ENCODE peak calls at places on chromosomes 5 and 9, in six cellular contexts. R is activated CD4-positive, alpha-beta T cell treated with anti-CD3 and anti-CD28 coated beads, Interleukin-2, amount 50 U/mL, for 4 hours; O is activated T-helper 9 cell treated with anti-CD3 and anti-CD28 coated beads, Interleukin-2, amount 50 U/mL, for 16 hours; V is stimulated activated effector memory CD8-positive, alpha-beta T cell treated with anti-CD3 and anti-CD28 coated beads, Interleukin-12 subunit alpha, Interleukin-12 subunit beta, amount 100 ng/mL, for 72 hours; Q is stimulated activated CD4-positive, alpha-beta T cell treated with anti-CD3 and anti-CD28 coated beads, Interleukin-15, amount 100 ng/mL, for 24 hours; M is breast epithelium. I is an unnamed sample.
A peak's percentile ranks its signal among the peaks of the same experiment; 100 is the strongest.

GRCh38 chr9:122134822-122135528 is 24.6 kb downstream of the NDUFA8 start:
- DNase-seq in R (no peak), O (no peak), V (no peak), Q (no peak), M (no peak), I (peak; percentile 58)

GRCh38 chr9:80707120-80707519 is 982.2 kb downstream of the TLE1 start:
- DNase-seq in R (no peak), O (no peak), V (no peak), Q (no peak), M (no peak), I (peak; percentile 32)

GRCh38 chr9:69258551-69258950 is 66.5 kb upstream of the ENTREP1 start:
- DNase-seq in R (no peak), O (no peak), V (no peak), Q (no peak), M (no peak), I (no peak)

GRCh38 chr5:14534773-14535172 is 46.8 kb upstream of the OTULINL start:
- DNase-seq in R (no peak), O (no peak), V (no peak), Q (no peak), M (no peak), I (peak; percentile 11)

GRCh38 chr5:136781464-136781863 is 416.1 kb upstream of the TRPC7 start:
- DNase-seq in R (no peak), O (no peak), V (no peak), Q (no peak), M (no peak), I (peak; percentile 68)

GRCh38 chr9:108550111-108550510 is 305.7 kb downstream of the ACTL7B start:
- DNase-seq in R (no peak), O (no peak), V (no peak), Q (no peak), M (no peak), I (no peak)

GRCh38 chr9:137374131-137374845 is 48.7 kb downstream of the EXD3 start:
- DNase-seq in R (no peak), O (no peak), V (no peak), Q (no peak), M (no peak), I (no peak)

GRCh38 chr9:118570076-118570475 is 799.2 kb downstream of the BRINP1 start:
- DNase-seq in R (no peak), O (no peak), V (no peak), Q (no peak), M (no peak), I (no peak)

GRCh38 chr5:60517850-60518249 is 182.1 kb downstream of the DEPDC1B start:
- DNase-seq in R (no peak), O (no peak), V (no peak), Q (no peak), M (no peak), I (no peak)

GRCh38 chr9:5895782-5896181 is 5.1 kb downstream of the MLANA start:
- DNase-seq in R (no peak), O (no peak), V (no peak), Q (no peak), M (no peak), I (no peak)

GRCh38 chr5:128163991-128164390 is 80.4 kb downstream of the SLC12A2 start:
- DNase-seq in R (no peak), O (no peak), V (no peak), Q (no peak), M (no peak), I (peak; percentile 72)

GRCh38 chr9:92151691-92152393 is 36.6 kb upstream of the SPTLC1 start:
- DNase-seq in R (no peak), O (no peak), V (no peak), Q (no peak), M (peak; percentile 87), I (peak; percentile 83)

GRCh38 chr9:77455312-77455927 is 192.7 kb downstream of the GNA14 start:
- DNase-seq in R (peak; percentile 7), O (no peak), V (peak; percentile 28), Q (peak; percentile 62), M (no peak), I (no peak)

GRCh38 chr5:125835293-125836172 is 587.7 kb upstream of the GRAMD2B start:
- DNase-seq in R (no peak), O (no peak), V (no peak), Q (no peak), M (no peak), I (peak; percentile 66)

GRCh38 chr5:88883566-88884434 is 816 bp upstream of the MEF2C start:
- DNase-seq in R (no peak), O (no peak), V (no peak), Q (peak; percentile 26), M (no peak), I (peak; percentile 81)

GRCh38 chr9:113828211-113828610 is 47.9 kb upstream of the ZNF618 start:
- DNase-seq in R (no peak), O (no peak), V (no peak), Q (no peak), M (no peak), I (no peak)

GRCh38 chr5:10432059-10433008 is 9.3 kb upstream of the ROPN1L start:
- DNase-seq in R (no peak), O (no peak), V (no peak), Q (no peak), M (no peak), I (no peak)

GRCh38 chr5:113093561-113093960 is 117.0 kb downstream of the DCP2 start:
- DNase-seq in R (no peak), O (no peak), V (no peak), Q (no peak), M (no peak), I (no peak)

GRCh38 chr5:125657936-125658335 is 765.3 kb upstream of the GRAMD2B start:
- DNase-seq in R (no peak), O (no peak), V (no peak), Q (no peak), M (no peak), I (peak; percentile 46)

GRCh38 chr5:172107606-172108005 is 80.4 kb downstream of the STK10 start:
- DNase-seq in R (no peak), O (no peak), V (no peak), Q (no peak), M (no peak), I (peak; percentile 87)

GRCh38 chr5:97762483-97762882 is 579.4 kb upstream of the RIOK2 start:
- DNase-seq in R (no peak), O (no peak), V (no peak), Q (no peak), M (no peak), I (no peak)

GRCh38 chr5:1074816-1075554 is 36.9 kb downstream of the SLC12A7 start:
- DNase-seq in R (no peak), O (no peak), V (no peak), Q (no peak), M (no peak), I (no peak)

GRCh38 chr5:14487896-14488570 is 93.6 kb upstream of the OTULINL start:
- DNase-seq in R (no peak), O (no peak), V (no peak), Q (no peak), M (no peak), I (no peak)

GRCh38 chr9:115152281-115152680 is 34.3 kb upstream of the TNC start:
- DNase-seq in R (no peak), O (no peak), V (no peak), Q (no peak), M (no peak), I (no peak)

GRCh38 chr5:177520271-177520670 is 3.5 kb upstream of the DDX41 start:
- DNase-seq in R (no peak), O (no peak), V (no peak), Q (no peak), M (no peak), I (no peak)

GRCh38 chr5:98570010-98570409 is 203.5 kb upstream of the RGMB start:
- DNase-seq in R (no peak), O (no peak), V (no peak), Q (no peak), M (no peak), I (peak; percentile 37)

GRCh38 chr5:159324986-159325385 is 5.3 kb downstream of the IL12B start:
- DNase-seq in R (no peak), O (no peak), V (no peak), Q (no peak), M (no peak), I (peak; percentile 38)

GRCh38 chr5:109196486-109196885 is 213.3 kb downstream of the PJA2 start:
- DNase-seq in R (no peak), O (no peak), V (no peak), Q (no peak), M (no peak), I (no peak)

GRCh38 chr5:140295414-140295813 is 7.5 kb downstream of the PFDN1 start:
- DNase-seq in R (no peak), O (no peak), V (no peak), Q (peak; percentile 13), M (no peak), I (peak; percentile 92)

GRCh38 chr9:15936316-15936869 is 383.6 kb downstream of the CCDC171 start:
- DNase-seq in R (no peak), O (no peak), V (no peak), Q (no peak), M (no peak), I (peak; percentile 59)

I was measured in astrocyte of the hippocampus.